ENCODE peak calls at places on chromosomes 12 and 14, in ten cellular contexts. H, O, V, D, I, R, T, X, P and Q are unnamed samples.

GRCh38 chr14:90599339-90599738 is 202.5 kb downstream of the CALM1 start:
- DNase-seq in H (no peak), O (no peak), V (no peak), D (no peak), I (no peak), R (no peak), T (no peak), X (no peak), P (no peak), Q (no peak)

GRCh38 chr12:129300011-129300410 is 446.7 kb downstream of the GLT1D1 start:
- DNase-seq in H (no peak), O (no peak), V (no peak), D (no peak), I (no peak), R (no peak), T (no peak), X (no peak), P (no peak), Q (no peak)

GRCh38 chr12:67274186-67274585 is 5.0 kb downstream of the CAND1 start:
- DNase-seq in H (no peak), O (no peak), V (no peak), D (no peak), I (peak), R (no peak), T (no peak), X (no peak), P (no peak), Q (no peak)

GRCh38 chr14:104783484-104784217 is 11.9 kb downstream of the AKT1 start:
- DNase-seq in H (no peak), O (no peak), V (no peak), D (no peak), I (no peak), R (no peak), T (no peak), X (no peak), P (no peak), Q (no peak)

GRCh38 chr14:68679746-68680467 is 113.0 kb downstream of the ZFP36L1 start:
- DNase-seq in H (no peak), O (no peak), V (no peak), D (no peak), I (no peak), R (no peak), T (no peak), X (no peak), P (peak), Q (no peak)

GRCh38 chr14:34633697-34634096 is 3.7 kb upstream of the SNX6 start:
- DNase-seq in H (no peak), O (no peak), V (no peak), D (no peak), I (no peak), R (no peak), T (no peak), X (no peak), P (no peak), Q (no peak)

GRCh38 chr14:29927596-29928341 is at the start of gene PRKD1:
- DNase-seq in H (peak), O (peak), V (peak), D (peak), I (peak), R (no peak), T (peak), X (peak), P (peak), Q (peak)

GRCh38 chr12:113232787-113233585 is 11.7 kb downstream of the TPCN1 start:
- DNase-seq in H (peak), O (peak), V (no peak), D (no peak), I (no peak), R (no peak), T (peak), X (peak), P (peak), Q (peak)

GRCh38 chr14:64465208-64465821 is at the start of gene AKAP5:
- DNase-seq in H (peak), O (peak), V (peak), D (peak), I (peak), R (no peak), T (peak), X (peak), P (no peak), Q (no peak)

GRCh38 chr12:1920971-1921370 is 2.5 kb upstream of the CACNA2D4 start:
- DNase-seq in H (peak), O (peak), V (no peak), D (no peak), I (no peak), R (no peak), T (no peak), X (no peak), P (no peak), Q (no peak)

GRCh38 chr14:94601961-94602391 is 10.2 kb upstream of the SERPINA3 start:
- DNase-seq in H (peak), O (peak), V (peak), D (peak), I (peak), R (peak), T (no peak), X (peak), P (peak), Q (peak)

GRCh38 chr14:71665157-71665556 is 267.1 kb upstream of the RGS6 start:
- DNase-seq in H (no peak), O (no peak), V (no peak), D (peak), I (peak), R (no peak), T (no peak), X (no peak), P (peak), Q (peak)

GRCh38 chr14:104111301-104112112 is 26.0 kb downstream of the ASPG start:
- DNase-seq in H (peak), O (peak), V (no peak), D (no peak), I (no peak), R (no peak), T (no peak), X (peak), P (no peak), Q (no peak)

GRCh38 chr12:49888461-49889151 is 15.1 kb downstream of the FAIM2 start:
- DNase-seq in H (peak), O (no peak), V (no peak), D (no peak), I (no peak), R (no peak), T (no peak), X (peak), P (no peak), Q (no peak)

GRCh38 chr12:50924439-50925341 is 27.7 kb upstream of the HIGD1C start:
- DNase-seq in H (peak), O (peak), V (no peak), D (peak), I (peak), R (peak), T (peak), X (peak), P (peak), Q (peak)

GRCh38 chr12:6229823-6230222 is 29.6 kb downstream of the CD9 start:
- DNase-seq in H (no peak), O (peak), V (no peak), D (peak), I (peak), R (no peak), T (no peak), X (peak), P (peak), Q (peak)

GRCh38 chr12:10618338-10618987 is 5.1 kb upstream of the MAGOHB start:
- DNase-seq in H (no peak), O (no peak), V (no peak), D (peak), I (peak), R (peak), T (no peak), X (no peak), P (peak), Q (peak)

GRCh38 chr12:91111366-91112321 is at the start of gene LUM:
- DNase-seq in H (no peak), O (no peak), V (no peak), D (peak), I (peak), R (no peak), T (peak), X (no peak), P (peak), Q (peak)

GRCh38 chr12:54786081-54786480 is 68.2 kb upstream of the MUCL1 start:
- DNase-seq in H (no peak), O (no peak), V (no peak), D (no peak), I (no peak), R (no peak), T (peak), X (no peak), P (no peak), Q (no peak)

DNA sequence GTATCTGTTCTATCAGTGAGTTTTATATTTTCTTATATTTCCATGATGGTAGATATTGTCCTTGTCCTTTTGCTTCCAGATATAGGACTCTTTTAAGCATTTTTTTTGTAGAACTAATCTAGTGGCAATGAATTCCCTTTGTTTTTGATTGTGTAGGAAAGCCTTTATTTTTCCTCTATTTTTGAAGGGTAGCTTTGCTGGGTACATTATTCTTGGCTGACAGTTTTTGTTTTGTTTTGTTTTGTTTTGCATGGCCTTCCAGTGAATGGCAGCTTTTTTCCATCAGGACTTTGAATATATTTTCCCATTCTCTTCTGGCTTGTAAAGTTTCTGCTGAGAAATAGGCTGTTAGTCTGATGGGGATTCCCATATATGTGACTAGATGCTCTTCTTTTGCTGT is 70.2 kb upstream of the MUCL1 start:
- DNase-seq in H (no peak), O (no peak), V (no peak), D (no peak), I (no peak), R (no peak), T (no peak), X (no peak), P (no peak), Q (no peak)
- H3K4me3 ChIP-seq in H (no peak), O (no peak), V (no peak), D (no peak), I (no peak), R (no peak), T (no peak), X (no peak), P (no peak), Q (no peak)

DNA sequence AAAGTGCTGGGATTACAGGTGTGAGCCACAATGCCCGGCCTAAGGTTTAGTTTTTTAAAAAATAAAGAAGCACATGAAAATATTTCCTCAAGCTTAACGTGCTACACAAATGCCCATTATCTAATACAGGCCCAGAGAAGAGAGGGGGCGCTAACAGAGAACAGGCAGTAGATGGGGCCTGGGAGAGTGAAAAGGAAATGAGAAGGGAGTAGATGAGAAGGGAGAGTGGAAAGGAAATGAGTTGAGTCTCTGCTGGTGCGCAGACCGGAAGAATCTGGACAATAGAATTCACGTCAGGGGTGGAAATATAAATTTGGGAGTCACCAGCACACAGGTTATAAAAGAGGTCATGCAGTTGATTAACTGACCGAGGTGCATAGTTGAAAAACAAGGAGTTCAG is 10.7 kb downstream of the PXN start:
- DNase-seq in H (no peak), O (no peak), V (no peak), D (no peak), I (peak), R (no peak), T (peak), X (no peak), P (no peak), Q (no peak)
- TF ChIP-seq CTCF in H (no peak), O (no peak), V (no peak), D (no peak), I (peak), R (no peak), T (peak), X (no peak), P (no peak), Q (no peak)

GRCh38 chr12:31959051-31959700 is at the start of gene RESF1:
- DNase-seq in H (peak), O (peak), V (peak), D (peak), I (peak), R (peak), T (peak), X (peak), P (peak), Q (peak)

GRCh38 chr12:31961137-31961536 is 1.9 kb downstream of the RESF1 start:
- DNase-seq in H (no peak), O (no peak), V (no peak), D (no peak), I (peak), R (no peak), T (no peak), X (no peak), P (no peak), Q (no peak)

GRCh38 chr12:31964280-31964679 is 5.1 kb downstream of the RESF1 start:
- DNase-seq in H (no peak), O (no peak), V (no peak), D (no peak), I (no peak), R (no peak), T (no peak), X (no peak), P (no peak), Q (no peak)

GRCh38 chr12:31959701-31960391 is 631 bp downstream of the RESF1 start:
- DNase-seq in H (peak), O (peak), V (peak), D (peak), I (peak), R (no peak), T (peak), X (peak), P (peak), Q (peak)

DNA sequence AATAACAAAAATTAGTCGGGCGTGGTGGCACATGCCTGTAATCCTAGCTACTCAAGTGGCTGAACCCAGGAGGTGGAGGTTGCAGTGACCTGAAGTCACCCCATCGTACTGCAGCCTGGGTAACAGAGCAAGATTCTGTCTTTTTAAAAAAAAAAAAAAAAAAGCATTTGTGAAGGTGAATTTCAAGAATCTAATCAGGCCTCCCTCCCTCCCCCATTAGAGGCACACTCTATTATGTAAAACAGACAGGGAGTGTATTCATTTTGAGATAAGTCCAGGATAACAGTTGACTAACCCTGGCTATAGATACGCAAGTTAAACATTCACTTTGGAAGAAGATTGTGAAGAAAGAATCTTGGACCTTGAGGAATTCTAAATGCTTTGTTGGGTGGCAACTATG is 2.9 kb downstream of the RESF1 start:
- DNase-seq in H (no peak), O (no peak), V (no peak), D (no peak), I (no peak), R (no peak), T (no peak), X (no peak), P (no peak), Q (no peak)
- H3K4me3 ChIP-seq in H (no peak), O (no peak), V (no peak), D (no peak), I (no peak), R (no peak), T (peak), X (no peak), P (no peak), Q (no peak)

GRCh38 chr14:75793806-75794205 is 132.8 kb downstream of the TTLL5 start:
- DNase-seq in H (no peak), O (no peak), V (no peak), D (peak), I (no peak), R (no peak), T (peak), X (no peak), P (peak), Q (peak)
- TF ChIP-seq CTCF in H (no peak), O (peak), V (no peak), D (peak), I (no peak), R (peak), T (peak), X (no peak), P (peak), Q (peak)